ENCODE peak calls at places on chromosome 6, in nine cellular contexts. O, Y, R, M, P, F, C, Z and G are unnamed samples.

GRCh38 chr6:133502451-133503259 is 261.5 kb downstream of the EYA4 start:
- DNase-seq in O (peak; percentile 12), Y (peak; percentile 3), R (no peak), M (peak; percentile 90), P (peak; percentile 94), F (no peak), C (no peak), Z (peak; percentile 91), G (no peak)

GRCh38 chr6:20213271-20213798 is 1.1 kb upstream of the MBOAT1 start:
- DNase-seq in O (no peak), Y (no peak), R (no peak), M (peak; percentile 30), P (no peak), F (no peak), C (no peak), Z (peak; percentile 15), G (no peak)

GRCh38 chr6:54493138-54493537 is 184.9 kb downstream of the TINAG start:
- DNase-seq in O (peak; percentile 92), Y (no peak), R (no peak), M (peak; percentile 85), P (peak; percentile 86), F (no peak), C (no peak), Z (peak; percentile 65), G (no peak)

GRCh38 chr6:145815351-145815772 is 767 bp upstream of the FBXO30 start:
- DNase-seq in O (no peak), Y (no peak), R (no peak), M (peak; percentile 66), P (peak; percentile 8), F (no peak), C (peak; percentile 55), Z (peak; percentile 66), G (peak; percentile 74)

GRCh38 chr6:30483677-30484279 is 5.5 kb upstream of the HLA-E start:
- DNase-seq in O (peak; percentile 84), Y (peak; percentile 71), R (peak; percentile 37), M (peak; percentile 81), P (peak; percentile 74), F (no peak), C (no peak), Z (peak; percentile 91), G (peak; percentile 57)

GRCh38 chr6:104566411-104566810 is 293.3 kb downstream of the HACE1 start:
- DNase-seq in O (peak; percentile 74), Y (no peak), R (no peak), M (peak; percentile 0), P (no peak), F (no peak), C (no peak), Z (no peak), G (no peak)

GRCh38 chr6:36120539-36120938 is 9.8 kb upstream of the MAPK13 start:
- DNase-seq in O (no peak), Y (no peak), R (no peak), M (no peak), P (no peak), F (no peak), C (no peak), Z (no peak), G (no peak)

GRCh38 chr6:33321227-33321626 is 3.7 kb upstream of the ZBTB22 start:
- DNase-seq in O (no peak), Y (no peak), R (no peak), M (no peak), P (no peak), F (no peak), C (no peak), Z (no peak), G (no peak)

GRCh38 chr6:140269766-140270165 is 895.3 kb upstream of the CITED2 start:
- DNase-seq in O (no peak), Y (no peak), R (no peak), M (peak; percentile 54), P (no peak), F (no peak), C (no peak), Z (peak; percentile 2), G (no peak)

GRCh38 chr6:127690092-127690491 is 113.1 kb downstream of the C6orf58 start:
- DNase-seq in O (peak; percentile 40), Y (peak; percentile 34), R (no peak), M (peak; percentile 53), P (peak; percentile 28), F (no peak), C (no peak), Z (peak; percentile 74), G (no peak)

GRCh38 chr6:19417713-19418112 is 419.5 kb upstream of the ID4 start:
- DNase-seq in O (peak; percentile 94), Y (no peak), R (no peak), M (peak; percentile 76), P (peak; percentile 74), F (no peak), C (no peak), Z (no peak), G (no peak)

GRCh38 chr6:137247724-137248123 is 28.5 kb upstream of the IFNGR1 start:
- DNase-seq in O (no peak), Y (no peak), R (no peak), M (no peak), P (no peak), F (no peak), C (no peak), Z (no peak), G (no peak)

GRCh38 chr6:33822575-33823395 is 19.0 kb upstream of the MLN start:
- DNase-seq in O (peak; percentile 52), Y (peak; percentile 82), R (no peak), M (peak; percentile 58), P (no peak), F (peak; percentile 93), C (peak; percentile 88), Z (no peak), G (peak; percentile 81)

GRCh38 chr6:30601815-30602641 is 15.0 kb downstream of the PPP1R10 start:
- DNase-seq in O (no peak), Y (no peak), R (no peak), M (no peak), P (no peak), F (no peak), C (no peak), Z (no peak), G (peak; percentile 33)

GRCh38 chr6:107348224-107348623 is 111.1 kb downstream of the PDSS2 start:
- DNase-seq in O (peak; percentile 16), Y (no peak), R (no peak), M (peak; percentile 24), P (peak; percentile 59), F (no peak), C (no peak), Z (no peak), G (no peak)

DNA sequence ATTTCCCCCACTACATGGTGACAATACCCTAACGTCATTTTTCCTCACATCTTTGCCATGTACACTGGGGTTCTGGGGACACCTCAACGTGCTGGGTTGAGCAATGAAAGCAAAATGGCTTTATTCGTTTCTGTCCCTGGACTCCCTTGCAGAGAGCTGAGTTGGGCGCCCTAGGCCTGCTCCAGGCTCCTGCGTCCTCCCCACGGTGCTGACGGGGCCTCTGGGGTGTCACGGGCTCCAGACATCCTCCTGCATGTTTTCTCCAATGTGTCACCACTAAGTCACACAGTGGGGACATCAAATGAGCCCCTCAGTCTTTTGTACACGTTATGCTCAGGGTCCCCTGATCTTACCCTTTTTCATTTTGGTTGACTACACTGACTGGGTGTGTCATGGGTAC is 99.8 kb downstream of the TTLL2 start:
- DNase-seq in O (no peak), Y (no peak), R (no peak), M (no peak), P (no peak), F (no peak), C (no peak), Z (no peak), G (no peak)
- H3K9ac ChIP-seq in O (no peak overlapping the region), Y (no peak overlapping the region), R (no peak overlapping the region), M (no peak overlapping the region), P (no peak overlapping the region), F (no peak overlapping the region), C (no peak overlapping the region), Z (no peak overlapping the region), G (no peak overlapping the region)

DNA sequence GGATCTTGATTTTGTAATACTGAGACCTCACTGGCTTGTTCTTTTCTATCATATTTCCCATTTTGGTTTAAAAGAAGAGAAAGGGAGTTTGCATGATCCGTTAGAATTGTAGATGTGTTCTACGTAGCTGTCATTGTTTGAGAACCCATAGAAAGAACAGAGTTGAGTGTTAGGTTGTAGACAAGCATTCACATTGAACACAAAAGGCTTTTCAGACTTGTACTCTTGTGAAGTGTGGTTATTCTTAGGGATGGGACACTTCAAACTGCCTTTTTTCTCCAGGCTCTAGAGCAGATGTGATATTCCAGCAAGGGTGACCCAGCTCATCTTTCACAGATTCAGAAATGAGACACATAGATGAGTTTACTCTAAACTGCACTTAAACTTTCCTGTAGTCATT is 19.9 kb downstream of the FOXO3 start:
- DNase-seq in O (no peak), Y (no peak), R (no peak), M (no peak), P (no peak), F (no peak), C (no peak), Z (no peak), G (no peak)
- H3K9ac ChIP-seq in O (no peak overlapping the region), Y (no peak overlapping the region), R (no peak overlapping the region), M (peak overlapping the region; percentile 47), P (peak overlapping the region; percentile 19), F (no peak overlapping the region), C (no peak overlapping the region), Z (peak overlapping the region; percentile 23), G (no peak overlapping the region)

DNA sequence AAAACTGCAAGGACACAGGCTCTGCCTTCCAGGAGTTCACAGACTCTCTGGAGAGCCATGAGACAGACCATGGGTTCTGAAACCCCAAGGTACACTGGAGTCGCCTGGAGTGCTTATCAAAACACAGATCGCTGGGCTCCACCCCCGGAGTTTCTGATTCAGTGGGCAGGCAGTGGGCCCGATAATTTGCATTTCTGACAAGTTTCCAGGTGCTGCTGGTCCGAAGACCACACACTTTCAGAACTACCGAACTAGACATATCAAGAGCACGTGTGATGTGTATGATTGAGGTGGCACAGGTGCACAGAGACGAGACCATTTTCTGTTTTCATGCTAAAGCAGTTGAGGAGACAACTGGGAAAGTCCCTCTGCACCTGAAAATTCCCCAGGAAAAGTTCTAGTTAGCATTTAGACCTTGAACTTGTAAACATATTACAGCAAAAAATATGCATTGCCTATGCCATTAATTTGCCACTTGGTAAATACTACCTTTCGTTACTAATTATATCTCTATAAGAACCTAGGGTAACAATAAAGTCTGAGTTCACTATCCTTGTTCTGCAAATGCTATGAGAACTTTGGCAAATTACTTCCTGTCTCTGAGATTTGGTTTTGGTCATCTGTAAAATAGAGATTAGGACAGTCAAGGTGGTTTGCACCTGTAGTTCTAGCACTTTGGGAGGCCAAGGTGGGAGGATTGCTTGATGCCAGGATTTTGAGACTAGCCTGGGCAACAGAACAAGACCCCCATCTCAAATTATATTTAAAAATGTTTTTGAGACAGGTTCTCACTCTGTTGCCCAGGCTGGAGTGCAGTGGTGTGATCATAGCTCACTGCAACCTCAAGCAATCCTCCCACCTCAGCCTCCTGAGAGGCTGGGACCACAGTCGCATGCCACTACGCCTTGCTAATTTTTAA is 14.3 kb upstream of the PIM1 start:
- DNase-seq in O (no peak), Y (no peak), R (peak; percentile 97), M (no peak), P (no peak), F (no peak), C (no peak), Z (no peak), G (no peak)
- H3K9ac ChIP-seq in O (no peak overlapping the region), Y (no peak overlapping the region), R (peak overlapping the region; percentile 55), M (no peak overlapping the region), P (no peak overlapping the region), F (no peak overlapping the region), C (no peak overlapping the region), Z (no peak overlapping the region), G (no peak overlapping the region)

GRCh38 chr6:151294561-151295101 is 54.9 kb downstream of the AKAP12 start:
- DNase-seq in O (no peak), Y (no peak), R (no peak), M (no peak), P (peak; percentile 69), F (no peak), C (no peak), Z (peak; percentile 46), G (no peak)
- H3K9ac ChIP-seq in O (no peak overlapping the region), Y (no peak overlapping the region), R (no peak overlapping the region), M (no peak overlapping the region), P (no peak overlapping the region), F (no peak overlapping the region), C (no peak overlapping the region), Z (no peak overlapping the region), G (no peak overlapping the region)